ENCODE peak calls at places on chromosome 18, in four cellular contexts. U is fibroblast of lung, T is BJ, F is testis. O is an unnamed sample.
A peak's percentile ranks its signal among the peaks of the same experiment; 100 is the strongest.

GRCh38 chr18:24138884-24139616 is at the start of gene CABYR:
- DNase-seq in U (peak; percentile 85), T (peak; percentile 59), F (peak; percentile 91), O (peak; percentile 57)

GRCh38 chr18:5508821-5509220 is 35.0 kb downstream of the EPB41L3 start:
- DNase-seq in U (no peak), T (no peak), F (no peak), O (no peak)

GRCh38 chr18:61413388-61413787 is 80.2 kb downstream of the CDH20 start:
- DNase-seq in U (no peak), T (no peak), F (no peak), O (no peak)

GRCh38 chr18:3907955-3908354 is 458.0 kb downstream of the TGIF1 start:
- DNase-seq in U (no peak), T (no peak), F (no peak), O (no peak)

GRCh38 chr18:7164610-7165009 is 47.0 kb upstream of the LAMA1 start:
- DNase-seq in U (peak; percentile 18), T (no peak), F (peak; percentile 50), O (no peak)

GRCh38 chr18:71221405-71221804 is 932.6 kb downstream of the SOCS6 start:
- DNase-seq in U (no peak), T (no peak), F (no peak), O (no peak)

GRCh38 chr18:56569391-56569790 is 69.0 kb downstream of the TXNL1 start:
- DNase-seq in U (no peak), T (no peak), F (no peak), O (no peak)

GRCh38 chr18:21191596-21192307 is 50.3 kb upstream of the GREB1L start:
- DNase-seq in U (peak; percentile 56), T (no peak), F (peak; percentile 80), O (no peak)

GRCh38 chr18:286515-287310 is 18.9 kb upstream of the THOC1 start:
- DNase-seq in U (peak; percentile 58), T (no peak), F (peak; percentile 17), O (no peak)

GRCh38 chr18:49241852-49242251 is 218.6 kb downstream of the DYM start:
- DNase-seq in U (peak; percentile 64), T (peak; percentile 20), F (no peak), O (no peak)

GRCh38 chr18:27017901-27018500 is 152.5 kb upstream of the AQP4 start:
- DNase-seq in U (no peak), T (no peak), F (no peak), O (no peak)

GRCh38 chr18:14939141-14939540 is 191.2 kb downstream of the ANKRD30B start:
- DNase-seq in U (no peak), T (no peak), F (no peak), O (no peak)

GRCh38 chr18:24633121-24633520 is 172.7 kb downstream of the HRH4 start:
- DNase-seq in U (peak; percentile 44), T (peak; percentile 23), F (no peak), O (no peak)

GRCh38 chr18:21584391-21584790 is 16.1 kb downstream of the ESCO1 start:
- DNase-seq in U (no peak), T (no peak), F (no peak), O (no peak)

GRCh38 chr18:2222270-2223185 is 348.8 kb downstream of the METTL4 start:
- DNase-seq in U (no peak), T (no peak), F (no peak), O (no peak)

GRCh38 chr18:7618821-7619410 is 51.8 kb downstream of the PTPRM start:
- DNase-seq in U (no peak), T (no peak), F (no peak), O (no peak)

GRCh38 chr18:54416459-54416858 is 58.8 kb downstream of the C18orf54 start:
- DNase-seq in U (peak; percentile 21), T (peak; percentile 68), F (no peak), O (peak; percentile 42)

GRCh38 chr18:48676756-48677368 is 138.0 kb downstream of the CTIF start:
- DNase-seq in U (peak; percentile 45), T (no peak), F (peak; percentile 82), O (no peak)

GRCh38 chr18:48819781-48820482 is 130.8 kb downstream of the SMAD7 start:
- DNase-seq in U (no peak), T (no peak), F (no peak), O (no peak)

GRCh38 chr18:1585881-1586488 is 681.3 kb downstream of the ADCYAP1 start:
- DNase-seq in U (peak; percentile 23), T (peak; percentile 0), F (no peak), O (no peak)

GRCh38 chr18:44771957-44772917 is 91.5 kb downstream of the SETBP1 start:
- DNase-seq in U (no peak), T (peak; percentile 62), F (peak; percentile 30), O (no peak)

GRCh38 chr18:25047983-25048382 is 304.0 kb downstream of the ZNF521 start:
- DNase-seq in U (no peak), T (no peak), F (no peak), O (no peak)

GRCh38 chr18:34207344-34207851 is 17.3 kb downstream of the NOL4 start:
- DNase-seq in U (no peak), T (no peak), F (no peak), O (no peak)

GRCh38 chr18:50590625-50591024 is 30.7 kb downstream of the MAPK4 start:
- DNase-seq in U (no peak), T (no peak), F (no peak), O (no peak)

GRCh38 chr18:30457156-30457555 is 585.4 kb downstream of the DSC3 start:
- DNase-seq in U (no peak), T (no peak), F (no peak), O (no peak)

GRCh38 chr18:56257215-56257614 is 381.2 kb downstream of the TXNL1 start:
- DNase-seq in U (peak; percentile 83), T (peak; percentile 79), F (no peak), O (peak; percentile 82)

GRCh38 chr18:70452501-70452900 is 163.7 kb downstream of the SOCS6 start:
- DNase-seq in U (no peak), T (no peak), F (peak; percentile 35), O (no peak)

GRCh38 chr18:7272268-7273049 is 41.6 kb downstream of the LRRC30 start:
- DNase-seq in U (peak; percentile 81), T (no peak), F (peak; percentile 82), O (no peak)

GRCh38 chr18:43935051-43935412 is 657.7 kb upstream of the SYT4 start:
- DNase-seq in U (peak; percentile 98), T (peak; percentile 92), F (no peak), O (no peak)

GRCh38 chr18:55096261-55097026 is 137.2 kb upstream of the CCDC68 start:
- DNase-seq in U (peak; percentile 65), T (peak; percentile 54), F (peak; percentile 72), O (peak; percentile 38)

GRCh38 chr18:30175061-30175574 is 867.4 kb downstream of the DSC3 start:
- DNase-seq in U (no peak), T (no peak), F (peak; percentile 21), O (no peak)

GRCh38 chr18:76490701-76491171 is 4.3 kb downstream of the ZNF516 start:
- DNase-seq in U (no peak), T (no peak), F (peak; percentile 55), O (no peak)

GRCh38 chr18:35721431-35722081 is 140.0 kb downstream of the GALNT1 start:
- DNase-seq in U (no peak), T (no peak), F (no peak), O (no peak)

GRCh38 chr18:74450626-74451025 is 6.5 kb downstream of the DIPK1C start:
- DNase-seq in U (no peak), T (no peak), F (no peak), O (no peak)

GRCh38 chr18:72672364-72673151 is 128.4 kb upstream of the CBLN2 start:
- DNase-seq in U (peak; percentile 18), T (no peak), F (peak; percentile 35), O (no peak)

GRCh38 chr18:34729264-34729663 is 19.2 kb downstream of the DTNA start:
- DNase-seq in U (peak; percentile 32), T (no peak), F (peak; percentile 14), O (no peak)

GRCh38 chr18:54798186-54798585 is 30.1 kb upstream of the RAB27B start:
- DNase-seq in U (no peak), T (no peak), F (no peak), O (no peak)

GRCh38 chr18:60292186-60292585 is 80.4 kb downstream of the MC4R start:
- DNase-seq in U (no peak), T (no peak), F (no peak), O (no peak)

GRCh38 chr18:12001400-12001799 is 20.1 kb downstream of the IMPA2 start:
- DNase-seq in U (no peak), T (no peak), F (no peak), O (no peak)

DNA sequence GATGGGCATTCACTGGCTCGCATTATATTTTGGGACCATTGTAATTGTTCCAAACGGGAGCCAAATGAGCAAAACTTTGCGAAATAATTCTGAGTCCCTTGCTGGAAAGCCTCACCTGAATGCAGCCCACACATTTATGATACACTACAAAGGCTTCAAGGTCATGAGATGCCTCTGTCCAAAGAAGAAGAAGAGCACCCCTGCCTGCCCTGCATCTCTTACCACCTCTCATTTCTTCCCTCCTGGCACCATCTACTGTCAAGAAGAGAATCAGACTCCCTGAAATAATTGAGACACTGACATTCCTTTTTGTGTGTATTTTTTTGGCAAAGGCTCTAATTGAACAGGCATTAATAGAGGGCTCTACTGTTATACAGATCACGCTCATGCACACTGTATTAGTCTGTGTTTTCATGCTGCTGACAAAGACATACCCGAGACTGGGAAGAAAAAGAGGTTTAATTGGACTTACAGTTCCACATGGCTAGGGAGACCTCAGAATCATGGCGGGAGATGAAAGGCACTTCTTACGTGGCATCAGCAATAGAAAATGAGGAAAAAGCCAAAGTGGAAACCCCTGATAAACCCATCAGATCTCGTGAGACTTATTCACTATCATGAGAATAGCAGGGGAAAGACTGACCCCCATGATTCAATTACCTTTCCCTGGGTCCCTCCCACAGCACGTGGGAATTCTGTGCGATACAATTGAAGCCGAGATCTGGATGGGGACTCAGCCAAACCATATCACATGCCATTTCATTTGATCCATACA is 176.3 kb downstream of the ALPK2 start:
- DNase-seq in U (no peak), T (no peak), F (no peak), O (no peak)
- TF ChIP-seq CTCF in U (no peak), T (no peak), F (no peak), O (no peak)

DNA sequence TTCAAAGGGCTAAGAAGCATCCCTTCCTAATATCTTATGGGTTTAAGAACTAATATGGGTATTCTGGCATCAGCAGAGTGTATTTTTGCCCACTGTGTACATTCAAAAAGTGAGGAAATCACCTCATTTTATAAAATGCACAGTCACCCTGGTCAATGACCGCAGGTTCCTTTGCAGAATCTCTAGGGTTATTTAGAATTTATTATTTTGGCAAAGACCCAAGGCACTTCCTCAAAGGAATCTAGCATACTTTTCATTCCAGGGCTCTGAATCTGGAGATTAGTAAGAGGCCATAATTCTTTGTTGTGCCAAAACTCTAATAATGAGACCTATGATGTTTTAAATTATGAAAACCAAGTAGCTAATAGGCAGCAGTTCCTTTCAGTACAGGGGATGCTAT is 27.2 kb upstream of the CDH2 start:
- DNase-seq in U (peak; percentile 62), T (peak; percentile 65), F (no peak), O (peak; percentile 63)
- H3K4me3 ChIP-seq in U (no peak overlapping the region), T (no peak overlapping the region), F (no peak overlapping the region), O (no peak overlapping the region)

GRCh38 chr18:22703883-22704626 is 229.1 kb upstream of the RBBP8 start:
- DNase-seq in U (peak; percentile 58), T (no peak), F (peak; percentile 27), O (no peak)
- TF ChIP-seq CTCF in U (peak; percentile 47), T (peak; percentile 64), F (peak; percentile 57), O (peak; percentile 48)

DNA sequence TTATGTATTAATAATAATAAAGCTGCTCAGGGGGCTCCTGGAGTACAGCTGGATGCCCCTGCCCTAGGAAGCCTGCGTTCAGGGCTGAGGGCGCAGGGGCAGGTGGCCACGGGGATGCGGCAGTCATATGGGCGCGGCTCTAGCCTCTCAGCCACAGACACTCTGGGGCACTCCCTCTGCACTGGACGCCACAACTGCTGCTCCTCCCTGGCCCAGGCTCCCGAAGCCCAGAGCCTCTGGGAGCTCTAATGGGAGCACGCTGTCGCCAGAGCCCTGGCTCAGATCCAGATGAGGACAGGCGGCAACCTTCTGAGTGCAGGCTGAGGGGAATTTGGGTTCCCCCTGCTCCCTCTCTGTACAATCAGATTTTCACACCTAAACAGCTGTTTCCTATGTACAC is 93.6 kb downstream of the MTCL1 start:
- DNase-seq in U (peak; percentile 18), T (no peak), F (peak; percentile 68), O (no peak)
- H3K4me3 ChIP-seq in U (no peak overlapping the region), T (no peak overlapping the region), F (no peak overlapping the region), O (no peak overlapping the region)

O was measured in AG04449.